ENCODE peak calls at places on chromosomes 11 and 22, in four cellular contexts. F is neural progenitor cell; W is stomach; M is CD4-positive, CD25-positive, alpha-beta regulatory T cell. D is an unnamed sample. For H3K4me1 and H3K9me3, the result is how much of the 10 kb centered on the place peaks cover.

GRCh38 chr11:123054301-123055065 is 7.5 kb downstream of the HSPA8 start:
- DNase-seq in F (peak), W (no peak), M (peak), D (peak)

GRCh38 chr11:61827573-61828378 is at the start of gene FADS2:
- DNase-seq in F (peak), W (peak), M (no peak), D (peak)

GRCh38 chr11:47355283-47356128 is 3.0 kb upstream of the MYBPC3 start:
- DNase-seq in F (peak), W (peak), M (no peak), D (no peak)

GRCh38 chr11:10725114-10725906 is 25.7 kb upstream of the CTR9 start:
- DNase-seq in F (no peak), W (no peak), M (no peak), D (peak)

GRCh38 chr22:37559901-37560681 is at the start of gene CDC42EP1:
- DNase-seq in F (peak), W (peak), M (no peak), D (no peak)

GRCh38 chr11:111990381-111990780 is 34.8 kb upstream of the DLAT start:
- DNase-seq in F (no peak), W (no peak), M (no peak), D (no peak)

GRCh38 chr11:15976433-15977045 is 379.8 kb downstream of the SOX6 start:
- DNase-seq in F (no peak), W (no peak), M (no peak), D (no peak)

GRCh38 chr11:75051043-75051442 is 45.6 kb downstream of the OR2AT4 start:
- DNase-seq in F (no peak), W (no peak), M (no peak), D (no peak)

GRCh38 chr11:116696381-116696941 is 76.3 kb downstream of the BUD13 start:
- DNase-seq in F (peak), W (peak), M (no peak), D (no peak)

GRCh38 chr11:119722281-119722794 is 6.7 kb downstream of the NECTIN1 start:
- DNase-seq in F (no peak), W (peak), M (no peak), D (no peak)

GRCh38 chr11:100578966-100579365 is 108.1 kb upstream of the ARHGAP42 start:
- DNase-seq in F (no peak), W (no peak), M (no peak), D (no peak)

GRCh38 chr11:47359586-47359985 is 7.1 kb upstream of the MYBPC3 start:
- DNase-seq in F (no peak), W (no peak), M (no peak), D (no peak)

GRCh38 chr11:128373011-128373410 is 214.3 kb downstream of the ETS1 start:
- DNase-seq in F (no peak), W (no peak), M (no peak), D (no peak)

GRCh38 chr11:104163100-104164027 is 583 bp downstream of the PDGFD start:
- DNase-seq in F (peak), W (peak), M (no peak), D (no peak)

GRCh38 chr11:12922418-12922817 is 86.7 kb upstream of the RASSF10 start:
- DNase-seq in F (no peak), W (no peak), M (no peak), D (no peak)

GRCh38 chr11:15159085-15159484 is 44.4 kb downstream of the INSC start:
- DNase-seq in F (peak), W (no peak), M (no peak), D (no peak)

DNA sequence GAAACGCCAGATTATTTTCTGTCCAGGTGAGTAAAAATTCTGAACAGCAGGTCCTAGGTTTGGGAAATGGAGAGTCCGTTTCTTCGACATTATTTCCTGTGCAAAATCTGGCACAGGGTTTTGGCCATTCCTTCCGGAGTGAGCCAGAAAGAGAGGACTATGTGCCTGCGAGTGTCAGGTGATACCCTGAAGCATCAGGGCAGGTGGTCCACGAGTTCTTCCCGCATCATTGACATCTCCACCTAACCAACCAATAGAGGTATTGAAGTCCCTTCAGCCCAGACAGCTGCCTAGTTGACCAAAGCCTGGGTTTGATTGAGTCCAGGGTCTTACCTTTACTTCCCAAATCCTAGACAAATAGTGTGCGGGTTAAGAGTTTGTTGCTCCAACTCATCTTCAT is 808 bp downstream of the SNAP29 start:
- DNase-seq in F (no peak), W (no peak), M (no peak), D (no peak)
- H3K4me3 ChIP-seq in F (peak), W (peak), M (peak), D (peak)

GRCh38 chr11:35160902-35161585 is 22.1 kb downstream of the CD44 start:
- DNase-seq in F (no peak), W (no peak), M (no peak), D (no peak)

GRCh38 chr11:35159111-35159510 is 20.1 kb downstream of the CD44 start:
- DNase-seq in F (no peak), W (no peak), M (no peak), D (no peak)

GRCh38 chr11:35158371-35159081 is 19.6 kb downstream of the CD44 start:
- DNase-seq in F (no peak), W (no peak), M (no peak), D (no peak)

GRCh38 chr11:35162795-35163194 is 23.8 kb downstream of the CD44 start:
- DNase-seq in F (no peak), W (no peak), M (no peak), D (no peak)

GRCh38 chr11:35160248-35160820 is 21.4 kb downstream of the CD44 start:
- DNase-seq in F (no peak), W (no peak), M (no peak), D (peak)
- H3K4me1 ChIP-seq in F (under half), W (under half), M (half or more), D (half or more)

GRCh38 chr22:48275412-48275811 is 1513.0 kb downstream of the TBC1D22A start:
- DNase-seq in F (no peak), W (no peak), M (no peak), D (no peak)
- H3K9me3 ChIP-seq in F (under half), W (under half), M (under half), D (under half)

DNA sequence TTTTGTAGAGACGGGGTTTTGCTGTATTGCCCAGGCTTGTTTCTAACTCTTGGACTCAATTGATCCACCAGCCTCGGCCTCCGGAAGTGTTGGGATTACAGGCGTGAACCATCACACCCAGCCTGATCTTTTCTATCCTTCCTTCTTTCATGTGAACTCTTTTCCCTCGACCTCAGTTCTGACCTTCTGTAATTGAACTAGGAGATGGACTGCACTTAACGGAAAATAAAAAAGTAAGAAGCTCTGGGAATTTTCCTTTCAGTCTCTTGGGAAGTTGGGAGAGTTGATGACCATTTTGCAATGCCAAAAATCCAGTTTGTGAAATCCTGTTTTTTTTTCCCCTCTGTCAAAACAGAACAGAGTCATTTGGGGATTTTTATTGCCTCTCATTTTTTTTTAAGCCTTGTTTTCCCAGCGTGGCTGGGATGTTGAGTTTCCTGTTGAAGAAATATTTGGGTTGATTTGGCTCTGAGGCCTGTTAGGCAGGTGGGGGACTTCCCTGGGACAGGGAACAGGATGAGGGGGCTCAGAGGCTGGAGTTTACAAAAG is 26.9 kb upstream of the CYB5R3 start:
- DNase-seq in F (no peak), W (no peak), M (no peak), D (no peak)
- H3K4me3 ChIP-seq in F (no peak), W (no peak), M (no peak), D (no peak)

GRCh38 chr22:17773606-17774205 is 563 bp downstream of the BID start:
- DNase-seq in F (peak), W (peak), M (peak), D (peak)

GRCh38 chr22:17774206-17774927 is at the start of gene BID:
- DNase-seq in F (peak), W (peak), M (peak), D (peak)

GRCh38 chr22:17772963-17773605 is 1.2 kb downstream of the BID start:
- DNase-seq in F (no peak), W (no peak), M (no peak), D (no peak)

GRCh38 chr22:17775781-17776470 is 1.7 kb upstream of the BID start:
- DNase-seq in F (no peak), W (no peak), M (no peak), D (peak)

DNA sequence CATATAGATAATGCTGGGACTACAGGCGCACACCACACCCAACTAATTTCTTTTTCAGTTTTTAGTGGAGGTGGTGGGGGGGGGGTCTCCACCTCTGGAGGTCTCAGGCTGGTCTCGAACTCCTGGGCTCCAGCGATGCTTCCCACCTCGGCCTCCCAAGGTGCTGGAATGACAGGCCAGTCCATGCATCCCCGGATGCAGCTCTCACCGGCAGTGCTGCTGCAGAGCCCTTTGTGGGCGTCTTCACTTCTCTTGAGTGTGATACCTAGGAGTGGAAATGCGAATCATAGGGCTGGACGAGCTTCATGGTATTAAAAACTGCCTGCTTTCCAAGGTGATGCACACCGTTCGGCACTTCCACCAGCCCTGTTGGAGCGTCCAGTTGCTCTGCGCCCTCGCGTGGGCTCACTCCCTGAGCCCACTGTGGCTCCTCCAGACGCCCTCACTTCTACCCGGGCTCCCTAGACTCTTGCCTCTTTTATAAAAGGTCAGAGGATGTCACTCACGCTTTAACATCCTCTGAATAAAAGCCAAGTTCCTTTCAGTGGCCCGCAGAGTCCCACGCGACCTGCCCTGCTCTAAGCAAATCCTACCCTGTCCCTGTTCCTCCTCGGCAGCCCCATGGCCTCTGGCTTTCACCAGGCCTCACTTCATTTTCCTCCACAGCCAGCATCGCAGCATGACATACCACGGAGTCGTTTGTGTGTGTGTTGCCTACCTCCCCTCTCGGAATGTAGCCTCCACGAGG is 833 bp upstream of the BID start:
- DNase-seq in F (peak), W (no peak), M (no peak), D (no peak)
- H3K4me1 ChIP-seq in F (under half), W (under half), M (half or more), D (half or more)

D was measured in CD4-positive, alpha-beta memory T cell.